ENCODE peak calls at places on chromosomes 4 and X, in eight cellular contexts. M, T, A, X, S, U, B and R are unnamed samples.

GRCh38 chrX:147376601-147377387 is 534.9 kb upstream of the FMR1 start:
- DNase-seq in M (no peak), S (no peak), U (no peak), T (no peak), A (no peak), X (no peak), B (no peak), R (no peak)

GRCh38 chrX:33160273-33160672 is 51.1 kb downstream of the DMD start:
- DNase-seq in U (no peak), A (no peak), B (no peak), T (no peak), X (no peak), S (no peak), M (no peak), R (no peak)

GRCh38 chrX:37644381-37645305 is 40.9 kb upstream of the XK start:
- DNase-seq in T (no peak), B (no peak), X (no peak), U (no peak), S (no peak), A (no peak), M (no peak), R (no peak)

GRCh38 chrX:45771114-45771513 is 570.4 kb upstream of the DIPK2B start:
- DNase-seq in A (peak; percentile 51), S (peak; percentile 59), T (peak; percentile 6), B (no peak), U (no peak), X (peak; percentile 96), M (peak; percentile 77), R (no peak)

GRCh38 chr4:165301833-165302232 is 25.6 kb upstream of the MSMO1 start:
- DNase-seq in S (no peak), A (no peak), X (peak; percentile 54), T (no peak), B (no peak), M (no peak), U (no peak), R (no peak)

GRCh38 chr4:17009871-17010367 is 111.5 kb upstream of the LDB2 start:
- DNase-seq in A (no peak), X (no peak), T (no peak), B (peak; percentile 14), M (no peak), S (no peak), U (no peak), R (no peak)

GRCh38 chrX:100895365-100896075 is 21.4 kb upstream of the NOX1 start:
- DNase-seq in T (no peak), U (no peak), B (peak; percentile 42), S (no peak), A (peak; percentile 55), X (peak; percentile 44), M (peak; percentile 26), R (peak; percentile 19)

GRCh38 chr4:2075987-2076907 is 17.1 kb downstream of the NAT8L start:
- DNase-seq in T (no peak), B (peak; percentile 45), X (no peak), M (no peak), U (no peak), S (no peak), A (peak; percentile 48), R (no peak)

GRCh38 chr4:121776610-121777401 is 11.8 kb upstream of the SMIM43 start:
- DNase-seq in A (no peak), U (no peak), S (no peak), B (no peak), X (no peak), M (no peak), T (no peak), R (no peak)

GRCh38 chr4:7651461-7651921 is 216.8 kb upstream of the PSAPL1 start:
- DNase-seq in U (no peak), X (peak; percentile 19), B (no peak), S (no peak), T (no peak), A (no peak), M (no peak), R (peak; percentile 87)

GRCh38 chr4:73922766-73923630 is 53.8 kb downstream of the CXCL1 start:
- DNase-seq in M (peak; percentile 15), U (no peak), S (no peak), T (no peak), B (no peak), X (peak; percentile 59), A (no peak), R (no peak)

GRCh38 chr4:161002386-161002785 is 1161.4 kb downstream of the FSTL5 start:
- DNase-seq in A (no peak), M (no peak), B (no peak), S (no peak), T (no peak), U (no peak), X (no peak), R (no peak)

GRCh38 chr4:29927895-29928294 is 792.3 kb upstream of the PCDH7 start:
- DNase-seq in U (no peak), X (no peak), A (no peak), B (no peak), M (peak; percentile 4), T (no peak), S (no peak), R (no peak)

GRCh38 chr4:92246384-92246783 is 57.4 kb upstream of the GRID2 start:
- DNase-seq in M (no peak), X (no peak), A (no peak), U (no peak), S (no peak), T (no peak), B (no peak), R (no peak)

GRCh38 chrX:129665916-129666644 is 11.3 kb upstream of the APLN start:
- DNase-seq in U (no peak), A (no peak), B (no peak), X (peak; percentile 75), T (no peak), S (peak; percentile 66), M (peak; percentile 26), R (no peak)

GRCh38 chr4:175443547-175443946 is 368.5 kb downstream of the GPM6A start:
- DNase-seq in B (no peak), S (no peak), T (no peak), X (no peak), A (no peak), U (no peak), M (no peak), R (no peak)

GRCh38 chr4:28490669-28491068 is 1630.0 kb downstream of the STIM2 start:
- DNase-seq in U (no peak), A (no peak), T (no peak), M (no peak), X (peak; percentile 52), B (no peak), S (no peak), R (no peak)

GRCh38 chr4:67875011-67875410 is 8.8 kb downstream of the TMPRSS11D start:
- DNase-seq in S (no peak), M (no peak), X (no peak), A (no peak), U (no peak), B (no peak), T (no peak), R (no peak)

DNA sequence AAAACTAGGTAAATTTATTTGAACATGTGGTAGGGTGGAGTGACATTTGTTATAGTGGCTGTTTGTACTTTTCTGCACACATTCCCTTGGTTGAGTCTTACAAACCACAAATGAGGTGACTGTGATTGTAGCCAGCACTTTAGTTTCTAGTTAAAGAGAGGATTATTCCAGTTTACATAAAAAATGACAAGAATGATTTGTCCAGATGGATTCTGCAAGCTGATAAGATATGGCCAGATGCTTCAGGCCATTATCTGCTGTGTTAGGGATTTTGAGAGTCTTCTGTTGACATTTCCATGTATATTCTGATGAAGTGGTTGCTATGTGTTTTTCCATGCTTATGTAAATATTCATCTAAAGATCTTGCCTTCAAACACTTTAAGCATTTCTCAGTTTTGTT is 31.0 kb upstream of the PDE5A start:
- DNase-seq in S (no peak), T (no peak), B (no peak), U (no peak), M (no peak), A (peak; percentile 5), X (peak; percentile 94), R (no peak)
- TF ChIP-seq RAD21 in S (no peak), T (no peak), B (no peak), U (no peak), M (no peak), A (no peak), X (no peak), R (peak; percentile 17)

DNA sequence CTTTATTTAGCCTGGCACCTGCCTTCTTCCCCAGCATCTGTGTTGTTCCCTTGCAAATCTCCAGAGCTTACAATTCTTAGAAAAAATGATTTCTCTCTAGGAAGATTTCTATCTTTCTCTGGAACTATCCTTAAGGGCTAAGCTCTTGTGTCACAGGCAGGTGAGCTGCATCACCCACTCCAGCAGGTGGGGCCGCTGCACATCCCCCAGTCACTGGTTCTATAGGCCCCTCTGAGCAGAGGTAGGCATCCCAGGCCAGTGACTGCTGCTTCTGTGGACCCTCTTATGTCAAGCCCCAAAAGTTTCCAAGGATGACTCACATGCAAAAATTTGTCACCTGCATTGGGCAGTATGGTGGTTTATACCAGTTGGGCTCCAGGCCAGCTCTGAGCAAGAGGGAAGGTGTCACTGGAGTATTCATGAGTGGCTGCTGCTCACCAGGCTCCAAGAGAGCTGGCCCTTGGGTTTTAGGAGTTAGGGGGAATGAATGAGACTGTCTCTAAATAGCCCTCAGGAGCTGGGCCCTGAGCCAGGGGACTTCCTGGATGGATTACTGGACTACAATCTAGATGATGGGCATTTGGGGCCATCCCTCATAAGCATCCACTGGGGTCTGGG is 208.1 kb upstream of the EOLA2 start:
- DNase-seq in M (no peak), A (no peak), X (no peak), B (no peak), S (no peak), T (no peak), U (no peak), R (no peak)
- TF ChIP-seq RAD21 in M (peak; percentile 52), A (no peak), X (no peak), B (peak; percentile 66), S (peak; percentile 9), T (no peak), U (no peak), R (no peak)

GRCh38 chr4:89331637-89332544 is 24.3 kb upstream of the GPRIN3 start:
- DNase-seq in T (no peak), M (no peak), A (no peak), S (no peak), B (no peak), X (no peak), U (no peak), R (no peak)

GRCh38 chr4:89329280-89329679 is 21.7 kb upstream of the GPRIN3 start:
- DNase-seq in A (no peak), S (no peak), B (no peak), M (no peak), T (no peak), U (no peak), X (no peak), R (no peak)

GRCh38 chr4:89334830-89335229 is 27.2 kb upstream of the GPRIN3 start:
- DNase-seq in X (no peak), B (no peak), T (no peak), A (no peak), U (no peak), S (no peak), M (no peak), R (no peak)

GRCh38 chr4:89334311-89334710 is 26.7 kb upstream of the GPRIN3 start:
- DNase-seq in U (no peak), A (no peak), X (no peak), T (no peak), M (no peak), S (no peak), B (no peak), R (no peak)

GRCh38 chr4:89331197-89331596 is 23.6 kb upstream of the GPRIN3 start:
- DNase-seq in U (no peak), S (no peak), B (no peak), A (no peak), T (no peak), X (no peak), M (no peak), R (no peak)
- TF ChIP-seq RAD21 in U (no peak), S (no peak), B (no peak), A (no peak), T (no peak), X (no peak), M (no peak), R (no peak)

GRCh38 chrX:54419559-54420302 is 20.5 kb upstream of the TSR2 start:
- DNase-seq in M (no peak), S (no peak), T (no peak), A (no peak), B (no peak), X (no peak), U (no peak), R (no peak)
- TF ChIP-seq RAD21 in M (no peak), S (no peak), T (no peak), A (no peak), B (no peak), X (no peak), U (no peak), R (no peak)